ENCODE peak calls at places on chromosomes 2 and 18, in seven cellular contexts. P is activated CD8-positive, alpha-beta T cell treated with anti-CD3 and anti-CD28 coated beads for 36 hours; G is fibroblast of lung; Y is neural progenitor cell; A is tibial artery; X is GM20000; U is prostate gland. D is an unnamed sample.

GRCh38 chr2:240916571-240917008 is 10.5 kb downstream of the CROCC2 start:
- DNase-seq in A (peak), Y (peak), G (peak), X (no peak), P (no peak), U (no peak), D (peak)

GRCh38 chr2:3130889-3131635 is 246.6 kb downstream of the EIPR1 start:
- DNase-seq in X (no peak), A (no peak), U (no peak), G (no peak), P (no peak), Y (peak), D (no peak)

GRCh38 chr2:229586012-229586411 is 128.3 kb downstream of the DNER start:
- DNase-seq in X (no peak), U (no peak), P (no peak), A (no peak), G (peak), Y (no peak), D (peak)

GRCh38 chr2:19365126-19365525 is 6.7 kb upstream of the OSR1 start:
- DNase-seq in X (no peak), P (no peak), A (no peak), G (no peak), U (no peak), Y (no peak), D (no peak)

GRCh38 chr2:222218786-222219185 is 80.0 kb downstream of the PAX3 start:
- DNase-seq in G (no peak), A (no peak), X (no peak), P (no peak), Y (no peak), U (no peak), D (no peak)

GRCh38 chr2:238370482-238371372 is 50.4 kb downstream of the TRAF3IP1 start:
- DNase-seq in A (peak), Y (peak), G (peak), P (peak), X (peak), U (peak), D (peak)

GRCh38 chr2:25246001-25246400 is 77.6 kb upstream of the POMC start:
- DNase-seq in X (no peak), Y (no peak), U (no peak), A (no peak), P (no peak), G (no peak), D (no peak)

GRCh38 chr18:75135158-75135725 is 73.7 kb downstream of the PTGR3 start:
- DNase-seq in P (no peak), U (no peak), X (no peak), A (no peak), G (no peak), Y (no peak), D (no peak)

GRCh38 chr18:10124557-10124956 is 210.7 kb downstream of the VAPA start:
- DNase-seq in U (no peak), P (no peak), G (no peak), Y (no peak), A (no peak), X (no peak), D (no peak)

GRCh38 chr2:218908721-218909619 is 28.3 kb downstream of the WNT10A start:
- DNase-seq in P (peak), Y (peak), A (peak), X (peak), U (peak), G (peak), D (peak)

GRCh38 chr2:27049422-27050280 is 1.8 kb upstream of the AGBL5 start:
- DNase-seq in G (no peak), X (peak), P (peak), A (no peak), Y (no peak), U (peak), D (no peak)

GRCh38 chr2:61220768-61221167 is 58.8 kb downstream of the C2orf74 start:
- DNase-seq in X (no peak), A (no peak), U (no peak), P (no peak), G (peak), Y (no peak), D (peak)

GRCh38 chr2:37191253-37191652 is 2.8 kb upstream of the SULT6B1 start:
- DNase-seq in U (no peak), A (no peak), P (no peak), X (no peak), Y (peak), G (no peak), D (no peak)

GRCh38 chr18:21218862-21219261 is 23.2 kb upstream of the GREB1L start:
- DNase-seq in P (no peak), U (no peak), G (no peak), X (no peak), A (no peak), Y (no peak), D (no peak)

GRCh38 chr2:137178955-137179377 is 413.6 kb downstream of the THSD7B start:
- DNase-seq in G (peak), U (no peak), Y (no peak), A (no peak), P (no peak), X (no peak), D (peak)

GRCh38 chr18:46071894-46072867 is at the start of gene PSTPIP2:
- DNase-seq in P (peak), Y (peak), X (peak), A (peak), G (peak), U (peak), D (peak)

GRCh38 chr2:97742381-97742847 is 29.0 kb downstream of the ZAP70 start:
- DNase-seq in A (no peak), P (peak), G (peak), U (no peak), Y (no peak), X (no peak), D (peak)

GRCh38 chr2:112204411-112204810 is 50.4 kb downstream of the ZC3H8 start:
- DNase-seq in U (no peak), P (no peak), Y (peak), A (no peak), X (no peak), G (peak), D (peak)

GRCh38 chr2:237726401-237726830 is 72.2 kb upstream of the RBM44 start:
- DNase-seq in X (no peak), P (no peak), A (no peak), Y (no peak), G (peak), U (peak), D (peak)

GRCh38 chr2:74507145-74507925 is at the start of gene PCGF1:
- DNase-seq in X (peak), U (peak), A (peak), G (peak), Y (peak), P (peak), D (peak)

GRCh38 chr18:59448546-59448945 is 89.5 kb upstream of the LMAN1 start:
- DNase-seq in Y (no peak), X (no peak), U (no peak), G (no peak), A (no peak), P (no peak), D (peak)

GRCh38 chr2:230819433-230819832 is 45.3 kb upstream of the ITM2C start:
- DNase-seq in P (no peak), G (no peak), Y (no peak), A (no peak), U (no peak), X (no peak), D (no peak)

GRCh38 chr2:8264981-8265380 is 416.9 kb upstream of the ID2 start:
- DNase-seq in U (no peak), X (no peak), Y (no peak), A (no peak), P (no peak), G (no peak), D (no peak)
- TF ChIP-seq CTCF in U (no peak), X (no peak), Y (no peak), A (no peak), P (no peak), G (no peak), D (no peak)

DNA sequence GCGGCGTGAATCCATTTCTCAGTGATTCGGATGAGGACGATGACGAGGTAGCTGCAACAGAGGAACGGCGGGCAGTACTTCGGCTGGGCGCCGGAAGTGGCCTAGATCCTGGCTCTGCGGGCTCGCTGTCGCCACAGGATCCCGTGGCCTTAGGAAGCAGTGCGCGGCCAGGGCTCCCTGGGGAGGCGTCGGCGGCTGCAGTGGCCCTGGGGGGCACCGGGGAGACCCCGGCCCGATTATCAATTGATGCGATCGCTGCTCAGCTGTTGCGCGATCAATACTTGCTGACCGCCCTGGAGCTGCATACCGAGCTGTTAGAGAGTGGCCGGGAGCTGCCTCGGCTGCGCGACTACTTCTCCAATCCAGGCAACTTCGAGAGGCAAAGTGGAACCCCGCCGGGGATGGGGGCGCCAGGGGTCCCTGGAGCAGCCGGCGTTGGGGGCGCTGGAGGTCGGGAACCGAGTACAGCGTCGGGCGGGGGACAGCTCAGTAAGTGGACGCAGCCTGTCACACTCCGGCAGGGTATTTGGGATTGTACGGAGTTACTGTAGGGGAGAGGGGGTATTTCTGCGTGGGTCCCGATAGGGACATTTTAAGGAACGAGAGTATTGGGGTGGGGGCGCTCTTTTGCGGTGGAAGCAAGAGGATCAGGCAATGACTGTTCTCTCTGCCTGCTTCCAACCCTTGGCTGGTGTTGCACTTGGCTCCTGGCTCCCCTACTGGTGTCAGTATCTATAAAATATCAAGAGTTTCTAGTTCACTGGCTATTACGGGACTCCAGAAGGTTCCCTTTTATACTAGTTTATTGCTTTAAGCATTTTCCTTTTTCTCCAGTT is 706 bp downstream of the RELCH start:
- DNase-seq in U (peak), X (peak), P (peak), G (peak), Y (peak), A (peak), D (peak)
- TF ChIP-seq CTCF in U (no peak), X (no peak), P (no peak), G (peak), Y (peak), A (no peak), D (peak)

DNA sequence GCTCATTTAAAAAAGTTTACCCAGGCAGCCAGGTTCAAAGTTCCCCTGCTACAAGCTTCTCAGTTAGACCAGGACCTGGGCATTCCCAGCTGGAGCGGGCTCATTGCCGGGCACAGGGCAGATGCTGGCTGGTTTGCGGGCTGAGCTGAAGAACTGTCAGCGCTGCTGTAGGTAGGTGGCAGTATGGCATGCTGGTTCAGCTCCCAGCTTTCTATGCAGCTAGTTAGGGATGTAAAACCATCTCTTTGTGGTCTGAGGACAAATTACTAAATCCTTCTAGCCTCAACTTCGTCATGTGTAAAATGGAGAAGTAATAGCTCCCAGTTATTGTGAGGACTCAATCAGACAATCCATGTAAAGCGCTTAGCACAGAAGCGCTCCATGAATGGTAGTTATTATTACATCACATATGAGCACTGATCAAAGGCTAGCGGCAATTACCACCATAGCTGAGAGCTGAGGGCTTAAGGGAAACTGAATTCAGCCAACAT is 2.4 kb upstream of the LDLRAD4 start:
- DNase-seq in U (peak), G (peak), P (peak), A (peak), Y (peak), X (peak), D (peak)
- TF ChIP-seq CTCF in U (peak), G (peak), P (peak), A (peak), Y (peak), X (peak), D (peak)

DNA sequence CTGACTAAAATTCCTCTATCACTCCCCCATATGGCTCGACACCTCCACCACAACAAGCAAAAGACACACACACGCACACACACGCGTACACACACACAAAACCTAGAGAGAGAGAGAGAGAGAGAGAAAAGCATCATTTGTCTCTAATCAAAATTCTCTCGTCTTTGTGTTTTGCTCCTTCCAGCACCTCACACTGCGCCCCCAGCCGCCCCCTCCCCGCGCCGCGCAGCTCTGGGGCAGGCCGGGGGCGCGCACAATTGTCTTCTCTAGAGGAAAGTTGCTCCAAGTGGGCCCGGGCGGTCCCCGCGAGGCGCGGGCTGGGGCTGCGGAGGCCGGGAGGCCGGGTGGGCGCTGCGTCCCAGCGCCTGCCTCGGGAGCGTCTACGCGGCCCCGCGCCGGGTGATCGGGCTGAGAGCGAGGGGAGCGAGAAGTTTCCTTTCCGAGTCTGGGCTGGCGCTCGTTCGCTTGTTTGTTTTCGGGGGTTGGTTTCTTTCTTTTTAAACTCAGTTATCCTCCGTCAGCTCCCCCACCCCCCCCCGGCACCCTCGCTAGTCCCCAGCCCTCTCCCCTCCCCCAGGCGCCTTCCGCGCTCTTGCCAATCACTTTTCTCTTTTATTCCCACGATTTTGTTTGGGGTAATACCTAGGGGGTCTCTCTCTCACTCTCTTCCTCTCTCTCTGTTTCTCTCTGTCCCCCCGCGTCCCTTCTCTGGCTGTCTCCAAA is 4.1 kb downstream of the ZEB2 start:
- DNase-seq in X (peak), P (peak), Y (peak), G (peak), A (peak), U (no peak), D (peak)
- TF ChIP-seq CTCF in X (no peak), P (no peak), Y (no peak), G (no peak), A (no peak), U (no peak), D (no peak)

DNA sequence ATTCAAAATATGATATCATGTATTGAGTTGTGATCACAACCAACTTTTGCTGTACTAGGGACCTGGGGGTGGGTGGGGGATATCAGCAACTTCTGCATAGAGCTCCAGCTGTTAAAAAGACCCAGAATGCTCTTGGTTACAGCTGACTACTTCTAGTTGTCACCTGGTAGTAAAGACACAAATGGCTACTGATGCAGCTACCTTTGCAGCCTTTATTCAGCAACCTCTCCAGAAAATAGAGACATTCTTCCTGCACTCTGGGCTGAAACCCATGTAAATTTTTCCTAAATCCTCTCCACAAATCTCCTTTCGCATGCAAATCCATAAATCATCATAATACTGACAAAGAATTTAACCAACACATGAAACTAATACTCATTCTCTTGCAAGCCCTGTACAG is 238.3 kb downstream of the TCF4 start:
- DNase-seq in X (no peak), U (no peak), G (no peak), P (no peak), A (no peak), Y (no peak), D (no peak)
- TF ChIP-seq CTCF in X (no peak), U (no peak), G (no peak), P (no peak), A (no peak), Y (no peak), D (no peak)

GRCh38 chr2:198374375-198375072 is 570.1 kb downstream of the PLCL1 start:
- DNase-seq in G (peak), P (peak), A (no peak), Y (peak), U (peak), X (peak), D (peak)
- TF ChIP-seq CTCF in G (peak), P (peak), A (peak), Y (peak), U (peak), X (peak), D (peak)

DNA sequence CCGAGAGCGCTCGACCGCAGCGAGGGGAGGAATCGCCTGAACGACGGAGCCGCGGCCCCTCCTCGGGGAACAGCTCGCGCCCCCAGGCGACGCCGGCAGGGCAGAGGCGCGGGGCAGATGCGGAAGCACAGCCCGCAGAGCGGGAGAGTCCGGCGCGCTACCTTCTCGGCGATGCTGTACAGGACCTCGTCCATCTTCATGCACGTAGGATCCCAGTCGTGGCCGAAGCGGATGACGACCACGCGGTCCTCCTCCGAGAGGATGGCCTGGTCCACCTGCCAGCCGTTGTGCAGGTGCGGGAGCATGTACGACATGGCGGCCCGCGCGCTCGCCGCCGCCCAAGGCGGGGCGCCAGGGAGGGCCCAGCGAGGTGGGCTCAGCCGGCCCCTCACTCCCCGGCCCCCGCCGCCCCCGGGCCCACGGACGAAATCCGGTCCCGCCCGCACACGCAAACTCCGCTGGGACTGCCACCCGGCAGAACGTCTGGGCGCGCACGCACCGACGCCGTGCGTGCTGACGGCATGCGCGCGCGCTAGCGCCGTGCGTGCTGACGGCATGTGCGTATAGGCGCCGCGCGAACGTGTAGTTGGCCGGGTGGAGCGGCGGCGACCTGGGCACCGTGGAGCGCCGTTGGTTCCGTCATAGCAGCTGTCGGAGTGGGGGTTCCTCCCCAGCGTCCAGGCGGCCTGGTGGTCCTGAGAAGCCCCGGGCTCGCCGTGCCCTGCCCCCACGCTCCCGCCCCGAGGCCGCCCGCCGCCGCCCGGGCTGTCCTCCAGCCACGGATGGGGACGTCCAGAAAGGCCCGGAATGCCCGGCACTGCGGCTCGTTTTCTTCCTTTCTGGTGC is at the start of gene TXNL4A:
- DNase-seq in X (peak), U (peak), P (peak), Y (peak), A (peak), G (peak), D (peak)
- TF ChIP-seq CTCF in X (peak), U (peak), P (peak), Y (peak), A (peak), G (peak), D (no peak)

D was measured in fibroblast of mammary gland.